ENCODE peak calls at places on chromosomes 1 and 21, in eight cellular contexts. D, G, R, J, N, C, F and X are unnamed samples.

GRCh38 chr1:177163844-177164379 is 600 bp downstream of the ASTN1 start:
- DNase-seq in D (no peak), G (no peak), R (no peak), J (no peak), N (no peak), C (no peak), F (no peak), X (no peak)

GRCh38 chr1:111690306-111690617 is 48.9 kb downstream of the INKA2 start:
- DNase-seq in D (no peak), G (peak), R (peak), J (no peak), N (peak), C (peak), F (peak), X (peak)

GRCh38 chr1:5678759-5679158 is 313.5 kb downstream of the NPHP4 start:
- DNase-seq in D (no peak), G (no peak), R (no peak), J (no peak), N (no peak), C (no peak), F (no peak), X (no peak)

GRCh38 chr1:69913967-69914366 is 291.4 kb downstream of the LRRC40 start:
- DNase-seq in D (no peak), G (peak), R (peak), J (no peak), N (no peak), C (peak), F (peak), X (no peak)

GRCh38 chr1:17744666-17745563 is 10.2 kb upstream of the ACTL8 start:
- DNase-seq in D (no peak), G (no peak), R (no peak), J (no peak), N (no peak), C (no peak), F (no peak), X (no peak)

GRCh38 chr21:34857874-34858273 is 189.1 kb downstream of the CLIC6 start:
- DNase-seq in D (no peak), G (peak), R (no peak), J (no peak), N (no peak), C (no peak), F (no peak), X (no peak)

GRCh38 chr1:15714438-15715136 is 21.5 kb upstream of the SLC25A34 start:
- DNase-seq in D (no peak), G (peak), R (peak), J (no peak), N (no peak), C (peak), F (peak), X (no peak)

GRCh38 chr21:44836666-44837471 is 19.0 kb upstream of the SUMO3 start:
- DNase-seq in D (no peak), G (peak), R (no peak), J (no peak), N (no peak), C (no peak), F (no peak), X (peak)

GRCh38 chr1:25513666-25514065 is 29.7 kb upstream of the LDLRAP1 start:
- DNase-seq in D (no peak), G (no peak), R (no peak), J (no peak), N (no peak), C (no peak), F (no peak), X (no peak)

GRCh38 chr21:37057614-37058013 is 15.3 kb downstream of the PIGP start:
- DNase-seq in D (no peak), G (no peak), R (no peak), J (no peak), N (no peak), C (no peak), F (no peak), X (no peak)

GRCh38 chr21:18340387-18340942 is 63.1 kb downstream of the TMPRSS15 start:
- DNase-seq in D (no peak), G (peak), R (no peak), J (no peak), N (no peak), C (no peak), F (no peak), X (no peak)

GRCh38 chr1:47703161-47703825 is 265.4 kb downstream of the FOXD2 start:
- DNase-seq in D (no peak), G (no peak), R (no peak), J (no peak), N (no peak), C (no peak), F (no peak), X (peak)

GRCh38 chr1:47701741-47702515 is 264.1 kb downstream of the FOXD2 start:
- DNase-seq in D (no peak), G (no peak), R (no peak), J (no peak), N (no peak), C (no peak), F (no peak), X (no peak)

GRCh38 chr1:47705517-47706130 is 267.8 kb downstream of the FOXD2 start:
- DNase-seq in D (no peak), G (peak), R (no peak), J (no peak), N (no peak), C (no peak), F (no peak), X (no peak)

GRCh38 chr1:47701283-47701682 is 263.4 kb downstream of the FOXD2 start:
- DNase-seq in D (no peak), G (no peak), R (no peak), J (no peak), N (no peak), C (no peak), F (no peak), X (no peak)

GRCh38 chr1:47703981-47704596 is 266.2 kb downstream of the FOXD2 start:
- DNase-seq in D (peak), G (peak), R (peak), J (no peak), N (no peak), C (no peak), F (no peak), X (no peak)
- TF ChIP-seq CTCF in D (no peak), G (peak), R (peak), J (no peak), N (peak), C (peak), F (peak), X (peak)

GRCh38 chr1:94541175-94542087 is at the start of gene F3:
- DNase-seq in D (peak), G (peak), R (peak), J (no peak), N (peak), C (no peak), F (peak), X (peak)
- TF ChIP-seq CTCF in D (no peak), G (peak), R (peak), J (no peak), N (peak), C (peak), F (no peak), X (no peak)

GRCh38 chr1:155022136-155022926 is 11.2 kb downstream of the DCST2 start:
- DNase-seq in D (no peak), G (no peak), R (no peak), J (no peak), N (no peak), C (no peak), F (no peak), X (no peak)
- TF ChIP-seq CTCF in D (no peak), G (no peak), R (no peak), J (no peak), N (no peak), C (no peak), F (no peak), X (no peak)

GRCh38 chr1:65449214-65449823 is 28.9 kb downstream of the LEPR start:
- DNase-seq in D (no peak), G (peak), R (no peak), J (no peak), N (no peak), C (no peak), F (no peak), X (no peak)
- TF ChIP-seq CTCF in D (no peak), G (peak), R (no peak), J (no peak), N (no peak), C (no peak), F (no peak), X (no peak)

GRCh38 chr1:3313579-3313955 is 140.9 kb upstream of the ARHGEF16 start:
- DNase-seq in D (no peak), G (peak), R (peak), J (no peak), N (no peak), C (peak), F (peak), X (peak)

GRCh38 chr1:3312310-3312734 is 142.1 kb upstream of the ARHGEF16 start:
- DNase-seq in D (no peak), G (no peak), R (no peak), J (no peak), N (no peak), C (no peak), F (no peak), X (no peak)

GRCh38 chr1:3314561-3315271 is 139.7 kb upstream of the ARHGEF16 start:
- DNase-seq in D (no peak), G (peak), R (peak), J (no peak), N (no peak), C (no peak), F (no peak), X (no peak)

GRCh38 chr1:3311711-3312110 is 142.8 kb upstream of the ARHGEF16 start:
- DNase-seq in D (no peak), G (no peak), R (no peak), J (no peak), N (no peak), C (no peak), F (no peak), X (no peak)

GRCh38 chr1:3312894-3313578 is 141.4 kb upstream of the ARHGEF16 start:
- DNase-seq in D (peak), G (peak), R (peak), J (no peak), N (peak), C (peak), F (peak), X (peak)
- TF ChIP-seq CTCF in D (no peak), G (no peak), R (no peak), J (no peak), N (no peak), C (no peak), F (no peak), X (no peak)

DNA sequence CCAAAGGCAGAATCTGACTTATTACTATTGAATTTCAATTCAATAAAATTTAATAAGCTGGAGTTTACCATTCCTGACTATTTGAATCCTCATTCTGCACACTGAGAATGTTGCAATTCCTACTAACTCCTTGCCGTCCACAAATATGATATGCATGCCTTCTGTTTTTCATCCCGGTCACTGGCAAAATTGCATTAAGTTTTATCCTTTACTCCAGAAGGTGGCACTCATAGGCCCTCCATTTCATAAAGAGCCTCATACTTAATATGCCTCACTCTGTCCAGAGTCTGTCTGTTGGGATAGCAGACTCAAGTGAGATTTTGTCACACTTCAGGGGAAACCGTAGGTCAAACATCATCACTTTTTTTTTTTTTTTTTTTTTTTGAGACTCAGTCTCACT is 27.4 kb downstream of the F11R start:
- DNase-seq in D (peak), G (peak), R (peak), J (no peak), N (no peak), C (peak), F (peak), X (no peak)
- TF ChIP-seq CTCF in D (peak), G (peak), R (peak), J (peak), N (peak), C (peak), F (peak), X (peak)

GRCh38 chr1:117059678-117060440 is at the start of gene TTF2:
- DNase-seq in D (peak), G (peak), R (peak), J (peak), N (peak), C (peak), F (peak), X (peak)
- TF ChIP-seq CTCF in D (no peak), G (peak), R (no peak), J (peak), N (no peak), C (peak), F (no peak), X (peak)

GRCh38 chr1:91700332-91700731 is 185.6 kb downstream of the TGFBR3 start:
- DNase-seq in D (no peak), G (peak), R (peak), J (no peak), N (no peak), C (no peak), F (no peak), X (no peak)
- TF ChIP-seq CTCF in D (no peak), G (peak), R (peak), J (no peak), N (peak), C (peak), F (no peak), X (no peak)

DNA sequence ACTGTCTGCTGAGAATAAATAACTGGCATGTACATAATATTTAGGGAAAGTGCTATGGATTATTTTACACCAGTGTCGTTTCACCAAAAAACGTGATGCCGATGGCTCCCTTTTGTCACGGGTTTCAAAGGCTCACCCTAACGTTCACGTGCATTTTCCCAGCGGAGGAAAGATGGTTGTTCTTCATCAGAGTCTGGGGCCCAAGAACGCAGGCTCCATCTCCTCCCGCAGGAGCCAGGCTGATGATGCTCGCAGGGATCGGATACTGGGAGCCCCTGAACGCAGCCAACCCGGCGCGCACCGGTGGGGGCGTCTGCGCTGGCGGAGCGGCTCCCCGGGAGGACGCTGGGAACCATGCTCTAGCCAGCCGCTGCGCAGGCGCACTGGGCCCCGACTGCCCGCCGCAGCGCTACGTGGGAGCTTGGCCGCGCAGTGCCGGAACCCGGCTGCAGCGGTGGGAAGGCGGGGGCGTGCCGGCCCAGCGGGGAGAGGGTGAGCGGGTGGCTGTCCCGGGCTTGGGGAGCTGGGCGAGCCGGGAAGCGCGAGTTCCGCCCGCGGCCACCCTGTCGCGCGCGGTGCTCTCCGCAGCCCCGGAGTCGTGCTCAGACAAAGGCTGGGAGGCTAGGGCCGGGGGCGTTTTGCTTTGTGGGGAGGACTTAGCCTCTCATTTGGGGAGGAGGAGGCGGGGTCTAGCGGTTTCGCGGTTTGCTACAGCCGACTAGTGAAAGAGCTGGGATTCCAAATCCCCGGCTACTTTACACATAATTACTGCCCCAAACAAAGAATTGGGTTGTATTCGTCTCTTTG is at the start of gene ZFP69B:
- DNase-seq in D (peak), G (peak), R (peak), J (peak), N (peak), C (peak), F (peak), X (peak)
- TF ChIP-seq CTCF in D (no peak), G (peak), R (peak), J (no peak), N (no peak), C (no peak), F (no peak), X (no peak)